ENCODE peak calls at places on chromosomes 16 and 17, in seven cellular contexts. One of them, this sample, is unnamed.

GRCh38 chr17:58312824-58313223 is 15.8 kb downstream of the TSPOAP1 start:
- DNase-seq in progenitor cell of endocrine pancreas: no peak
- DNase-seq in DMS 273 treated with DMSO at 0.1 percent for 48 hours: no peak
- DNase-seq in COR-L47: no peak
- DNase-seq in GM10248: no peak
- DNase-seq in esophagus muscularis mucosa: no peak
- DNase-seq in activated CD8-positive, alpha-beta memory T cell treated with anti-CD3 and anti-CD28 coated beads for 1 hour: no peak
- DNase-seq in this sample: no peak

GRCh38 chr17:21043296-21044232 is 753 bp upstream of the USP22 start:
- DNase-seq in GM10248: no peak
- DNase-seq in COR-L47: peak; percentile 93
- DNase-seq in activated CD8-positive, alpha-beta memory T cell treated with anti-CD3 and anti-CD28 coated beads for 1 hour: peak; percentile 89
- DNase-seq in DMS 273 treated with DMSO at 0.1 percent for 48 hours: peak; percentile 92
- DNase-seq in esophagus muscularis mucosa: peak; percentile 99
- DNase-seq in progenitor cell of endocrine pancreas: peak; percentile 93
- DNase-seq in this sample: peak; percentile 99

GRCh38 chr16:1612320-1613111 is at the start of gene CRAMP1:
- DNase-seq in activated CD8-positive, alpha-beta memory T cell treated with anti-CD3 and anti-CD28 coated beads for 1 hour: no peak
- DNase-seq in GM10248: no peak
- DNase-seq in progenitor cell of endocrine pancreas: peak; percentile 17
- DNase-seq in COR-L47: no peak
- DNase-seq in DMS 273 treated with DMSO at 0.1 percent for 48 hours: no peak
- DNase-seq in esophagus muscularis mucosa: no peak
- DNase-seq in this sample: peak; percentile 52

GRCh38 chr16:30609002-30609927 is 924 bp downstream of the ZNF689 start:
- DNase-seq in progenitor cell of endocrine pancreas: peak; percentile 35
- DNase-seq in COR-L47: peak; percentile 30
- DNase-seq in activated CD8-positive, alpha-beta memory T cell treated with anti-CD3 and anti-CD28 coated beads for 1 hour: no peak
- DNase-seq in GM10248: peak; percentile 56
- DNase-seq in esophagus muscularis mucosa: no peak
- DNase-seq in DMS 273 treated with DMSO at 0.1 percent for 48 hours: no peak
- DNase-seq in this sample: peak; percentile 45

GRCh38 chr16:86319871-86320270 is 190.5 kb upstream of the FOXF1 start:
- DNase-seq in progenitor cell of endocrine pancreas: no peak
- DNase-seq in COR-L47: no peak
- DNase-seq in DMS 273 treated with DMSO at 0.1 percent for 48 hours: no peak
- DNase-seq in esophagus muscularis mucosa: no peak
- DNase-seq in activated CD8-positive, alpha-beta memory T cell treated with anti-CD3 and anti-CD28 coated beads for 1 hour: no peak
- DNase-seq in GM10248: no peak
- DNase-seq in this sample: no peak

GRCh38 chr16:73275024-73275423 is 227.1 kb upstream of the ZFHX3 start:
- DNase-seq in GM10248: no peak
- DNase-seq in DMS 273 treated with DMSO at 0.1 percent for 48 hours: no peak
- DNase-seq in COR-L47: no peak
- DNase-seq in activated CD8-positive, alpha-beta memory T cell treated with anti-CD3 and anti-CD28 coated beads for 1 hour: no peak
- DNase-seq in progenitor cell of endocrine pancreas: no peak
- DNase-seq in esophagus muscularis mucosa: no peak
- DNase-seq in this sample: no peak

GRCh38 chr16:50812046-50812445 is 70.2 kb downstream of the CYLD start:
- DNase-seq in esophagus muscularis mucosa: peak; percentile 66
- DNase-seq in DMS 273 treated with DMSO at 0.1 percent for 48 hours: no peak
- DNase-seq in GM10248: no peak
- DNase-seq in COR-L47: no peak
- DNase-seq in activated CD8-positive, alpha-beta memory T cell treated with anti-CD3 and anti-CD28 coated beads for 1 hour: no peak
- DNase-seq in progenitor cell of endocrine pancreas: no peak
- DNase-seq in this sample: no peak

GRCh38 chr17:4362141-4362540 is 4.3 kb downstream of the UBE2G1 start:
- DNase-seq in esophagus muscularis mucosa: no peak
- DNase-seq in activated CD8-positive, alpha-beta memory T cell treated with anti-CD3 and anti-CD28 coated beads for 1 hour: no peak
- DNase-seq in COR-L47: peak; percentile 4
- DNase-seq in DMS 273 treated with DMSO at 0.1 percent for 48 hours: no peak
- DNase-seq in progenitor cell of endocrine pancreas: no peak
- DNase-seq in GM10248: no peak
- DNase-seq in this sample: no peak

GRCh38 chr16:11291021-11291716 is 10.0 kb upstream of the PRM1 start:
- DNase-seq in activated CD8-positive, alpha-beta memory T cell treated with anti-CD3 and anti-CD28 coated beads for 1 hour: no peak
- DNase-seq in GM10248: no peak
- DNase-seq in esophagus muscularis mucosa: no peak
- DNase-seq in COR-L47: no peak
- DNase-seq in DMS 273 treated with DMSO at 0.1 percent for 48 hours: no peak
- DNase-seq in progenitor cell of endocrine pancreas: no peak
- DNase-seq in this sample: no peak

GRCh38 chr17:48262982-48263586 is 155.5 kb downstream of the SNX11 start:
- DNase-seq in progenitor cell of endocrine pancreas: no peak
- DNase-seq in GM10248: no peak
- DNase-seq in DMS 273 treated with DMSO at 0.1 percent for 48 hours: no peak
- DNase-seq in activated CD8-positive, alpha-beta memory T cell treated with anti-CD3 and anti-CD28 coated beads for 1 hour: no peak
- DNase-seq in COR-L47: no peak
- DNase-seq in esophagus muscularis mucosa: no peak
- DNase-seq in this sample: peak; percentile 45

GRCh38 chr17:19023209-19023999 is 18.8 kb upstream of the FAM83G start:
- DNase-seq in GM10248: no peak
- DNase-seq in COR-L47: no peak
- DNase-seq in DMS 273 treated with DMSO at 0.1 percent for 48 hours: no peak
- DNase-seq in esophagus muscularis mucosa: no peak
- DNase-seq in activated CD8-positive, alpha-beta memory T cell treated with anti-CD3 and anti-CD28 coated beads for 1 hour: no peak
- DNase-seq in progenitor cell of endocrine pancreas: no peak
- DNase-seq in this sample: no peak

GRCh38 chr16:3149193-3149530 is 14.3 kb downstream of the ZNF213 start:
- DNase-seq in DMS 273 treated with DMSO at 0.1 percent for 48 hours: no peak
- DNase-seq in COR-L47: no peak
- DNase-seq in activated CD8-positive, alpha-beta memory T cell treated with anti-CD3 and anti-CD28 coated beads for 1 hour: no peak
- DNase-seq in GM10248: no peak
- DNase-seq in progenitor cell of endocrine pancreas: no peak
- DNase-seq in esophagus muscularis mucosa: no peak
- DNase-seq in this sample: no peak

GRCh38 chr17:82957961-82958491 is 118.2 kb upstream of the ZNF750 start:
- DNase-seq in esophagus muscularis mucosa: no peak
- DNase-seq in DMS 273 treated with DMSO at 0.1 percent for 48 hours: no peak
- DNase-seq in COR-L47: no peak
- DNase-seq in GM10248: no peak
- DNase-seq in progenitor cell of endocrine pancreas: no peak
- DNase-seq in activated CD8-positive, alpha-beta memory T cell treated with anti-CD3 and anti-CD28 coated beads for 1 hour: no peak
- DNase-seq in this sample: no peak

GRCh38 chr16:3510410-3510809 is 9.6 kb downstream of the CLUAP1 start:
- DNase-seq in esophagus muscularis mucosa: no peak
- DNase-seq in GM10248: no peak
- DNase-seq in progenitor cell of endocrine pancreas: no peak
- DNase-seq in COR-L47: no peak
- DNase-seq in DMS 273 treated with DMSO at 0.1 percent for 48 hours: no peak
- DNase-seq in activated CD8-positive, alpha-beta memory T cell treated with anti-CD3 and anti-CD28 coated beads for 1 hour: no peak
- DNase-seq in this sample: no peak

GRCh38 chr16:75541236-75541635 is 5.3 kb upstream of the CHST5 start:
- DNase-seq in DMS 273 treated with DMSO at 0.1 percent for 48 hours: no peak
- DNase-seq in COR-L47: no peak
- DNase-seq in activated CD8-positive, alpha-beta memory T cell treated with anti-CD3 and anti-CD28 coated beads for 1 hour: no peak
- DNase-seq in GM10248: no peak
- DNase-seq in progenitor cell of endocrine pancreas: no peak
- DNase-seq in esophagus muscularis mucosa: no peak
- DNase-seq in this sample: no peak

GRCh38 chr17:74729368-74729767 is 7.7 kb upstream of the RAB37 start:
- DNase-seq in DMS 273 treated with DMSO at 0.1 percent for 48 hours: no peak
- DNase-seq in GM10248: no peak
- DNase-seq in progenitor cell of endocrine pancreas: no peak
- DNase-seq in activated CD8-positive, alpha-beta memory T cell treated with anti-CD3 and anti-CD28 coated beads for 1 hour: no peak
- DNase-seq in esophagus muscularis mucosa: no peak
- DNase-seq in COR-L47: no peak
- DNase-seq in this sample: no peak

This sample was measured in mesenchymal stem cell.